ENCODE peak calls at places on chromosome 10, in six cellular contexts. B, G, A, M, R and N are unnamed samples.

GRCh38 chr10:28530751-28531150 is 2.2 kb upstream of the WAC start:
- DNase-seq in M (no peak), G (no peak), R (no peak), A (no peak), B (no peak), N (no peak)

GRCh38 chr10:33216661-33217427 is 117.6 kb downstream of the NRP1 start:
- DNase-seq in A (no peak), B (no peak), R (peak; percentile 88), G (peak; percentile 88), M (no peak), N (no peak)

GRCh38 chr10:88979153-88979562 is 11.4 kb upstream of the FAS start:
- DNase-seq in G (peak; percentile 11), M (peak; percentile 93), A (no peak), R (no peak), B (no peak), N (no peak)

GRCh38 chr10:30062090-30062489 is 2.7 kb upstream of the JCAD start:
- DNase-seq in A (no peak), B (no peak), R (no peak), G (no peak), M (no peak), N (no peak)

GRCh38 chr10:110569120-110569519 is 1.6 kb downstream of the SMC3 start:
- DNase-seq in M (no peak), A (no peak), B (no peak), R (no peak), G (no peak), N (no peak)

GRCh38 chr10:79223001-79223345 is 124.3 kb upstream of the PPIF start:
- DNase-seq in M (no peak), B (no peak), A (no peak), G (no peak), R (no peak), N (no peak)

GRCh38 chr10:77301305-77301730 is 336.3 kb downstream of the KCNMA1 start:
- DNase-seq in B (no peak), R (no peak), A (no peak), G (peak; percentile 63), M (no peak), N (no peak)

GRCh38 chr10:60943372-60944158 is 420 bp downstream of the RHOBTB1 start:
- DNase-seq in M (peak; percentile 86), R (peak; percentile 40), G (peak; percentile 35), B (no peak), A (peak; percentile 68), N (peak; percentile 86)

GRCh38 chr10:47025540-47026300 is 114.5 kb downstream of the PTPN20 start:
- DNase-seq in G (no peak), M (peak; percentile 71), A (no peak), B (no peak), R (no peak), N (peak; percentile 72)

GRCh38 chr10:126153686-126154628 is 234.3 kb downstream of the ADAM12 start:
- DNase-seq in M (no peak), B (no peak), G (no peak), A (no peak), R (no peak), N (no peak)

GRCh38 chr10:132942101-132942739 is at the start of gene CFAP46:
- DNase-seq in B (no peak), M (no peak), A (peak; percentile 29), R (no peak), G (no peak), N (no peak)

GRCh38 chr10:33237736-33238624 is 96.5 kb downstream of the NRP1 start:
- DNase-seq in G (peak; percentile 98), R (no peak), B (peak; percentile 77), M (no peak), A (no peak), N (no peak)

GRCh38 chr10:22369433-22370072 is 24.3 kb downstream of the SPAG6 start:
- DNase-seq in A (no peak), M (no peak), G (peak; percentile 87), B (no peak), R (no peak), N (no peak)

GRCh38 chr10:23432161-23432560 is 6.7 kb upstream of the OTUD1 start:
- DNase-seq in M (no peak), B (no peak), A (no peak), R (no peak), G (peak; percentile 70), N (no peak)

GRCh38 chr10:84348431-84348830 is 20.0 kb downstream of the CCSER2 start:
- DNase-seq in G (peak; percentile 21), M (no peak), R (no peak), B (no peak), A (no peak), N (no peak)

GRCh38 chr10:123863721-123864432 is 27.7 kb downstream of the CPXM2 start:
- DNase-seq in G (no peak), M (no peak), A (no peak), B (no peak), R (no peak), N (no peak)

GRCh38 chr10:125231116-125231812 is 70.9 kb upstream of the CTBP2 start:
- DNase-seq in G (peak; percentile 97), B (peak; percentile 62), R (no peak), M (no peak), A (no peak), N (no peak)

GRCh38 chr10:856405-857157 is 74.9 kb downstream of the LARP4B start:
- DNase-seq in M (no peak), G (no peak), A (no peak), R (no peak), B (no peak), N (no peak)

GRCh38 chr10:80459047-80459865 is 5.1 kb downstream of the TSPAN14 start:
- DNase-seq in R (peak; percentile 1), B (no peak), M (peak; percentile 80), G (peak; percentile 68), A (peak; percentile 82), N (peak; percentile 87)

GRCh38 chr10:119330342-119330741 is 123.0 kb downstream of the GRK5 start:
- DNase-seq in M (no peak), G (peak; percentile 41), R (no peak), A (no peak), B (no peak), N (no peak)

GRCh38 chr10:87658858-87659555 is 671 bp upstream of the PAPSS2 start:
- DNase-seq in M (no peak), R (no peak), A (no peak), G (no peak), B (no peak), N (no peak)

GRCh38 chr10:110739811-110740271 is 95.7 kb downstream of the RBM20 start:
- DNase-seq in G (peak; percentile 23), R (no peak), M (no peak), B (no peak), A (no peak), N (peak; percentile 76)

GRCh38 chr10:118585794-118586193 is 9.7 kb downstream of the PRLHR start:
- DNase-seq in M (no peak), G (peak; percentile 30), B (no peak), A (no peak), R (no peak), N (no peak)

GRCh38 chr10:52637592-52637991 is 135.0 kb downstream of the MBL2 start:
- DNase-seq in M (no peak), G (peak; percentile 33), R (no peak), B (no peak), A (no peak), N (no peak)

GRCh38 chr10:64682043-64682442 is 1160.8 kb downstream of the REEP3 start:
- DNase-seq in G (peak; percentile 1), A (no peak), R (no peak), B (no peak), M (no peak), N (no peak)

GRCh38 chr10:15748137-15748536 is 28.4 kb upstream of the ITGA8 start:
- DNase-seq in M (no peak), A (peak; percentile 7), R (no peak), B (no peak), G (no peak), N (no peak)